ENCODE peak calls at places on chromosomes 2 and 18, in six cellular contexts. T is mesendoderm, M is H9, A is IMR-90, N is neuronal stem cell, L is H1. D is an unnamed sample.

GRCh38 chr2:181646415-181646987 is 10.4 kb downstream of the CERKL start:
- DNase-seq in N (no peak), A (no peak), L (no peak), M (no peak), T (no peak), D (no peak)

GRCh38 chr2:240810199-240810598 is 9.8 kb downstream of the KIF1A start:
- DNase-seq in M (no peak), T (no peak), N (no peak), A (no peak), L (no peak), D (no peak)

GRCh38 chr18:48994044-48994651 is 43.4 kb upstream of the SMAD7 start:
- DNase-seq in N (no peak), T (no peak), A (peak; percentile 83), L (no peak), M (no peak), D (peak; percentile 97)

GRCh38 chr2:27442981-27443323 is 771 bp downstream of the KRTCAP3 start:
- DNase-seq in A (no peak), L (peak; percentile 49), N (no peak), M (peak; percentile 37), T (no peak), D (no peak)

GRCh38 chr2:10521356-10521755 is 73.2 kb upstream of the ODC1 start:
- DNase-seq in T (no peak), N (no peak), M (peak; percentile 66), A (no peak), L (no peak), D (no peak)

GRCh38 chr18:72075040-72075439 is 469.1 kb downstream of the CBLN2 start:
- DNase-seq in M (no peak), T (no peak), A (no peak), L (no peak), N (no peak), D (no peak)

GRCh38 chr2:227717687-227718567 is at the start of gene SLC19A3:
- DNase-seq in N (peak; percentile 63), L (peak; percentile 91), M (peak; percentile 92), T (peak; percentile 86), A (peak; percentile 50), D (peak; percentile 73)

GRCh38 chr2:201127128-201127521 is 11.2 kb downstream of the CFLAR start:
- DNase-seq in A (no peak), L (no peak), T (no peak), N (no peak), M (no peak), D (no peak)

GRCh38 chr18:67199993-67200617 is 316.4 kb downstream of the DSEL start:
- DNase-seq in L (no peak), A (peak; percentile 69), M (no peak), T (peak; percentile 59), N (peak; percentile 48), D (peak; percentile 76)

GRCh38 chr2:1910562-1911256 is 166.4 kb upstream of the PXDN start:
- DNase-seq in A (no peak), M (no peak), L (no peak), N (no peak), T (peak; percentile 43), D (no peak)

GRCh38 chr2:238450440-238450861 is 23.7 kb downstream of the ASB1 start:
- DNase-seq in T (no peak), M (no peak), A (no peak), L (no peak), N (no peak), D (no peak)

GRCh38 chr2:38572167-38572566 is 30.6 kb downstream of the HNRNPLL start:
- DNase-seq in M (no peak), A (peak; percentile 89), T (no peak), L (no peak), N (no peak), D (peak; percentile 43)

GRCh38 chr18:58590231-58590630 is 38.7 kb downstream of the ALPK2 start:
- DNase-seq in A (peak; percentile 88), N (no peak), L (no peak), T (peak; percentile 80), M (no peak), D (peak; percentile 59)

GRCh38 chr2:138919336-138919735 is 139.1 kb upstream of the NXPH2 start:
- DNase-seq in A (no peak), T (no peak), L (no peak), N (no peak), M (no peak), D (no peak)

GRCh38 chr2:27150639-27151230 is 1.9 kb downstream of the TCF23 start:
- DNase-seq in L (no peak), M (no peak), A (no peak), N (no peak), T (no peak), D (no peak)

GRCh38 chr2:138827426-138828054 is 47.4 kb upstream of the NXPH2 start:
- DNase-seq in T (peak; percentile 83), M (peak; percentile 42), N (peak; percentile 69), A (peak; percentile 68), L (no peak), D (peak; percentile 74)

GRCh38 chr2:37871453-37872191 is 53.5 kb upstream of the RMDN2 start:
- DNase-seq in A (peak; percentile 81), T (no peak), M (no peak), L (no peak), N (no peak), D (peak; percentile 91)

GRCh38 chr18:64519191-64519590 is 370.3 kb upstream of the LINC00305 start:
- DNase-seq in M (no peak), A (no peak), T (no peak), N (no peak), L (no peak), D (no peak)

GRCh38 chr18:52422985-52423601 is 83.1 kb downstream of the DCC start:
- DNase-seq in A (no peak), T (peak; percentile 33), M (no peak), L (no peak), N (no peak), D (no peak)

GRCh38 chr2:119681196-119681867 is 2.3 kb downstream of the TMEM177 start:
- DNase-seq in L (no peak), M (no peak), A (no peak), T (no peak), N (no peak), D (no peak)

GRCh38 chr2:75456111-75456510 is 104.6 kb downstream of the EVA1A start:
- DNase-seq in L (no peak), A (no peak), N (no peak), T (no peak), M (no peak), D (no peak)

DNA sequence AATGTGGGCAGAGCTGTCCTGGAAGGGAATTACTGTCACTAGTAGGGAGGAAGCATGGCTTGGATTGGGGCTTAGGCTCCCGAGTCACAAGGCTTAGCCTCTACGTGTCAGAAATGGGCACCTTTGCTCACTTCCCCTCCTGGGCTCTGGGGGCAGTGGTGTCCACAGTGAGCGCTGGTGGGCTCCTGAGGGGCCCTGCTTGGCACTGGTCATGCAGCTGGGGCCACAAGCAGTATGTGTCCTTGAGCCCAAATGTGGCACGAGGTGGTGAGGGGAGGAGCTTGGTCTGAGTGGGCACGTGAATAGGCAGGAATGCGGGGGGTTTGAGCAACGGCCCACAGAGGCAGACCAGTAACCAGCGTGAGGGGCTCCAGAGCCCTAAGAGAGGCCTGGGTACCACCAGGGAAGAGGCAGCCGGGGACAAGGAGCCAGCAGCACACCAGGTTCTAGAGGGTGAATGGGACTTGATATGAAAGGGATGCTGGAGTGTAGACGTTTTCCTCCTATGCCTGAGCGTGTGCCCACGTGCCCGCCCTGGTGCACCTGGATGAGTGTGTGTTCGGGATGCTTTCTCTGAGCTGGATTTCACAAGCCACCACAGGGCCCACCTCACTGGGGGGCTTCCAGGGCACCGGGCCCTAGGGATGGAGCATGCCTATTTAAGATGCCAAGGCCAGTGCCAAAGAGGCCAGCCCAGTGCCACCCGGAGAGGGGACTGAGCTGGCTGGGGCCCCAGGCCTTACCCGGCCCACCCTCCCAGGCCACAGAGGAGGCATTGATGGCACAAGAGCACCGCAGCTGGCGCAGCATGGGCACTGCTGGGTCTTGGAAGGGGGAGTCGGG is 22.8 kb upstream of the PTMA start:
- DNase-seq in M (peak; percentile 69), T (peak; percentile 65), N (no peak), A (no peak), L (no peak), D (no peak)
- H3K4me2 ChIP-seq in M (no peak overlapping the region), T (no peak overlapping the region), N (no peak overlapping the region), A (no peak overlapping the region), L (peak overlapping the region; percentile 38), D (no peak overlapping the region)

GRCh38 chr2:211928186-211928585 is 610.4 kb downstream of the ERBB4 start:
- DNase-seq in T (no peak), M (no peak), N (peak; percentile 5), L (no peak), A (no peak), D (no peak)

GRCh38 chr2:211930331-211930730 is 608.3 kb downstream of the ERBB4 start:
- DNase-seq in N (no peak), M (no peak), A (no peak), L (no peak), T (no peak), D (peak; percentile 51)

DNA sequence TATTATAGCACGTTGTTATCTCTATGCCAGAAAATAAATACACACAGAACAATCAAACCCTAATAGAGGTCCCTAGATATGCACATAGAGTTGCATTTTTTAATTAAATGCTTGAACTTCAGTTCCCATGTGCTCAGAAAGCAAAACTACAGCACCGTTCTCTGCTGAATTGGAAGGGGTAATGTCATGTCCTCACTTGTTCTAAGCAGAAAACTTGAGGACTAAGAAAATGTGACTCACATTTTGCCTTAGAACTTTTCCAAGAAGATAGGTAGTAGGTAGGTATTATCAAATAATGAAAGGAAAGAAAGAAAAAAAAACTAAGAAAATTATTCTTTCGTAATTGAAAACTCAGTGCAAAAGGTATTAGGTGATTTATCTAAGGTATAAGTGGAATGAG is 607.3 kb downstream of the ERBB4 start:
- DNase-seq in L (no peak), T (no peak), N (no peak), M (no peak), A (no peak), D (no peak)
- H2BK15ac ChIP-seq in L (no peak overlapping the region), T (no peak overlapping the region), N (no peak overlapping the region), M (no peak overlapping the region), A (no peak overlapping the region), D (no peak overlapping the region)

DNA sequence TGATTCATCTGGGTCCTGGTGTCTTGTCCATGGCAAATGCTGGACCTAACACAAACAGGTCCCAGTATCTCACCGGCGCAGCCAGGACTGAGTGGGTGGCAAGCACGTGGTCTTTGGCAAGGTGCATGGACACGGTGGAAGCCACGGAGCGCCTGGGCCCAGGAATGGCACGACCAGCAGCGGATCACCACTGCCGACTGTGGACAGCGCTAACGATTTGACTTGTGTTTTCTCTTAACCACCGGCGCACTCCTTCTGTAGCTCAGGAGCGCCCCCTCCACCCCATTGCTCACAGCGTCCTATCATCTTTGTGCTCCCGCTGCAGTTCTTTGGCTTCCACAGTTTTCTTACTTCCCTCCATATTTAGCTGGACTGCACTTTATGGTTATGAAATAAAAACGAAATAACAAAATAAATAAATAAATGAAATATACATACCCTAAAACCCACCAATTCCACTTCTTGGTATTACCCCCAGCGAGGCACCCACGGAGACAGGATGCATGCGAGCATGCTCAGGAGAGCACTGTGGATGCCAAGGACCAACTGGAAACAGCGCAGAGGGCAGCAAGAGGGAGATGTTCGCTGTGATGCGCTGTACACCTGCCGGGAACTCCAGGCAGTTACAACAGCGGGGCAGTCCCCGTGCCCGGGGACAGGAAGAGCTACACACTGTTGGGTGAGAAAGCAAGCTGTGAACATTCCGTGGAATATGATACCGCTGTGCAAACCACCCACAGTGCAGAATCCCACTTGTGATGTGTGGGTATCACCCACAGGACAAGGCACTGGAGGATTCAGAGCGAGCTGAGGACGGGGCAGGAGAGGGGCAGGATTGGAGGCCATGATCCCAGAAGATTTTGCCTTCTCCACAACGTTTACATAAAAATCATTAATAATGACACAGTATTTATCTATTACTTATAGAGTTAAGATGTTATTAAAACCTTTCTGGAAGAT is 7.0 kb upstream of the CIDEA start:
- DNase-seq in T (peak; percentile 78), N (no peak), M (peak; percentile 77), A (no peak), L (peak; percentile 85), D (no peak)
- H3K4me2 ChIP-seq in T (no peak overlapping the region), N (no peak overlapping the region), M (no peak overlapping the region), A (no peak overlapping the region), L (no peak overlapping the region), D (no peak overlapping the region)

GRCh38 chr2:102074167-102074778 is 68.3 kb upstream of the IL1R1 start:
- DNase-seq in T (peak; percentile 19), A (no peak), M (no peak), L (no peak), N (no peak), D (no peak)
- H2BK15ac ChIP-seq in T (no peak overlapping the region), A (peak overlapping the region; percentile 20), M (no peak overlapping the region), L (no peak overlapping the region), N (no peak overlapping the region), D (peak overlapping the region; percentile 65)

D was measured in mesenchymal stem cell.